ENCODE peak calls at places on chromosomes 13 and 19, in five cellular contexts. L is stomach, C is neural progenitor cell, Q is upper lobe of right lung, I is LHCN-M2. X is an unnamed sample.

GRCh38 chr13:36839281-36839680 is 20.3 kb downstream of the RFXAP start:
- DNase-seq in L (no peak), C (no peak), Q (no peak), I (no peak), X (no peak)

GRCh38 chr13:83048419-83048818 is 833.9 kb downstream of the SLITRK1 start:
- DNase-seq in L (no peak), C (no peak), Q (no peak), I (peak; percentile 64), X (no peak)

GRCh38 chr13:44815507-44816074 is 173.7 kb downstream of the NUFIP1 start:
- DNase-seq in L (no peak), C (peak; percentile 41), Q (no peak), I (peak; percentile 93), X (no peak)

GRCh38 chr13:40657961-40658360 is 8.5 kb downstream of the FOXO1 start:
- DNase-seq in L (no peak), C (no peak), Q (no peak), I (no peak), X (no peak)

GRCh38 chr19:6564393-6564792 is 26.6 kb downstream of the CD70 start:
- DNase-seq in L (no peak), C (peak; percentile 15), Q (no peak), I (peak; percentile 40), X (no peak)

GRCh38 chr13:73368608-73369007 is 309.8 kb downstream of the KLF5 start:
- DNase-seq in L (no peak), C (no peak), Q (no peak), I (no peak), X (no peak)

GRCh38 chr19:1183543-1184172 is 9.6 kb upstream of the SBNO2 start:
- DNase-seq in L (peak; percentile 76), C (no peak), Q (no peak), I (no peak), X (peak; percentile 68)

GRCh38 chr13:28583661-28584091 is 75.3 kb upstream of the POMP start:
- DNase-seq in L (no peak), C (no peak), Q (no peak), I (no peak), X (no peak)

GRCh38 chr13:101454767-101455166 is 2.3 kb downstream of the ITGBL1 start:
- DNase-seq in L (no peak), C (no peak), Q (no peak), I (peak; percentile 39), X (no peak)

GRCh38 chr19:1177322-1178114 is 3.5 kb upstream of the SBNO2 start:
- DNase-seq in L (no peak), C (no peak), Q (peak; percentile 84), I (peak; percentile 94), X (no peak)

GRCh38 chr13:71962735-71963134 is 95.7 kb upstream of the DACH1 start:
- DNase-seq in L (no peak), C (no peak), Q (no peak), I (no peak), X (no peak)

GRCh38 chr13:45921337-45921736 is 69.8 kb upstream of the SIAH3 start:
- DNase-seq in L (no peak), C (no peak), Q (no peak), I (no peak), X (no peak)

GRCh38 chr19:30742539-30742938 is 370.4 kb downstream of the ZNF536 start:
- DNase-seq in L (no peak), C (no peak), Q (no peak), I (no peak), X (no peak)

GRCh38 chr19:1274852-1275259 is 474 bp upstream of the FAM174C start:
- DNase-seq in L (no peak), C (peak; percentile 67), Q (peak; percentile 77), I (no peak), X (no peak)

GRCh38 chr19:38317104-38317612 is 1.4 kb upstream of the YIF1B start:
- DNase-seq in L (no peak), C (no peak), Q (no peak), I (no peak), X (no peak)

GRCh38 chr19:4380254-4380727 is 20.1 kb downstream of the SH3GL1 start:
- DNase-seq in L (no peak), C (no peak), Q (no peak), I (no peak), X (peak; percentile 82)

GRCh38 chr13:40798380-40798779 is 9.0 kb downstream of the SLC25A15 start:
- DNase-seq in L (peak; percentile 78), C (no peak), Q (no peak), I (no peak), X (peak; percentile 43)

GRCh38 chr19:22610121-22610520 is 24.0 kb upstream of the ZNF492 start:
- DNase-seq in L (no peak), C (no peak), Q (no peak), I (no peak), X (no peak)

GRCh38 chr13:49395416-49396277 is 48.2 kb downstream of the CAB39L start:
- DNase-seq in L (no peak), C (no peak), Q (no peak), I (no peak), X (no peak)

GRCh38 chr19:44003461-44004134 is 841 bp downstream of the ZNF230 start:
- DNase-seq in L (no peak), C (peak; percentile 33), Q (peak; percentile 57), I (no peak), X (peak; percentile 23)

GRCh38 chr13:106318941-106319411 is 216.5 kb downstream of the EFNB2 start:
- DNase-seq in L (no peak), C (no peak), Q (no peak), I (peak; percentile 81), X (no peak)

GRCh38 chr19:52099497-52100138 is 4.1 kb upstream of the ZNF841 start:
- DNase-seq in L (no peak), C (no peak), Q (no peak), I (peak; percentile 27), X (no peak)

GRCh38 chr13:32528358-32528757 is 10.2 kb downstream of the N4BP2L2 start:
- DNase-seq in L (no peak), C (no peak), Q (no peak), I (peak; percentile 28), X (no peak)

GRCh38 chr13:48320396-48320790 is 16.8 kb downstream of the RB1 start:
- DNase-seq in L (no peak), C (no peak), Q (no peak), I (no peak), X (peak; percentile 6)

GRCh38 chr19:53927745-53928144 is 18.7 kb downstream of the CACNG7 start:
- DNase-seq in L (no peak), C (peak; percentile 91), Q (no peak), I (peak; percentile 46), X (no peak)

GRCh38 chr13:20301391-20302071 is 69.4 kb upstream of the GJB6 start:
- DNase-seq in L (no peak), C (peak; percentile 29), Q (no peak), I (no peak), X (no peak)

GRCh38 chr19:18386543-18387251 is 739 bp downstream of the GDF15 start:
- DNase-seq in L (no peak), C (no peak), Q (no peak), I (peak; percentile 85), X (peak; percentile 70)

GRCh38 chr13:59468396-59468795 is 695.3 kb downstream of the DIAPH3 start:
- DNase-seq in L (no peak), C (no peak), Q (no peak), I (no peak), X (no peak)

GRCh38 chr13:27919934-27920676 is at the start of gene PDX1:
- DNase-seq in L (peak; percentile 70), C (peak; percentile 82), Q (no peak), I (no peak), X (peak; percentile 71)

GRCh38 chr13:27194895-27195764 is 23.5 kb upstream of the USP12 start:
- DNase-seq in L (no peak), C (peak; percentile 20), Q (no peak), I (peak; percentile 95), X (no peak)